ENCODE peak calls at places on chromosome 14, in nine cellular contexts. P, Q, H, T, S, M, V, A and D are unnamed samples.
A peak's percentile ranks its signal among the peaks of the same experiment; 100 is the strongest.

GRCh38 chr14:75267141-75267601 is 11.5 kb upstream of the FOS start:
- DNase-seq in P (no peak), Q (no peak), H (no peak), T (no peak), S (peak; percentile 82), M (no peak), V (no peak), A (peak; percentile 29), D (no peak)

GRCh38 chr14:91138511-91139359 is 24.9 kb downstream of the DGLUCY start:
- DNase-seq in P (peak; percentile 16), Q (peak; percentile 41), H (peak; percentile 50), T (no peak), S (peak; percentile 30), M (no peak), V (no peak), A (peak; percentile 78), D (no peak)

GRCh38 chr14:55691659-55692058 is 111.7 kb downstream of the KTN1 start:
- DNase-seq in P (no peak), Q (no peak), H (no peak), T (no peak), S (no peak), M (no peak), V (no peak), A (no peak), D (no peak)

GRCh38 chr14:104099096-104100041 is 13.9 kb downstream of the ASPG start:
- DNase-seq in P (no peak), Q (no peak), H (no peak), T (peak; percentile 5), S (no peak), M (no peak), V (peak; percentile 63), A (no peak), D (no peak)

GRCh38 chr14:52355016-52355430 is 40.9 kb downstream of the PTGER2 start:
- DNase-seq in P (peak; percentile 60), Q (no peak), H (no peak), T (no peak), S (peak; percentile 95), M (no peak), V (no peak), A (no peak), D (no peak)

GRCh38 chr14:55746533-55746932 is 166.5 kb downstream of the KTN1 start:
- DNase-seq in P (no peak), Q (no peak), H (no peak), T (no peak), S (peak; percentile 37), M (no peak), V (no peak), A (no peak), D (no peak)

GRCh38 chr14:61297581-61297980 is 16.4 kb upstream of the TMEM30B start:
- DNase-seq in P (no peak), Q (no peak), H (no peak), T (no peak), S (no peak), M (no peak), V (no peak), A (no peak), D (no peak)

GRCh38 chr14:98633380-98633779 is 638.6 kb downstream of the BCL11B start:
- DNase-seq in P (no peak), Q (no peak), H (peak; percentile 30), T (no peak), S (no peak), M (no peak), V (no peak), A (peak; percentile 8), D (no peak)

GRCh38 chr14:76152333-76152681 is 585 bp downstream of the GPATCH2L start:
- DNase-seq in P (peak; percentile 88), Q (peak; percentile 85), H (peak; percentile 48), T (peak; percentile 75), S (peak; percentile 84), M (no peak), V (peak; percentile 88), A (peak; percentile 69), D (peak; percentile 87)

GRCh38 chr14:58298880-58299664 is 717 bp downstream of the ARID4A start:
- DNase-seq in P (peak; percentile 13), Q (peak; percentile 33), H (peak; percentile 51), T (peak; percentile 31), S (no peak), M (no peak), V (peak; percentile 88), A (peak; percentile 23), D (peak; percentile 79)

GRCh38 chr14:58297412-58297761 is 968 bp upstream of the ARID4A start:
- DNase-seq in P (no peak), Q (peak; percentile 23), H (no peak), T (no peak), S (no peak), M (no peak), V (no peak), A (no peak), D (peak; percentile 77)

GRCh38 chr14:58298477-58298879 is at the start of gene ARID4A:
- DNase-seq in P (no peak), Q (no peak), H (peak; percentile 92), T (peak; percentile 83), S (no peak), M (no peak), V (peak; percentile 89), A (no peak), D (peak; percentile 96)

GRCh38 chr14:58296731-58297130 is 1.6 kb upstream of the ARID4A start:
- DNase-seq in P (no peak), Q (no peak), H (no peak), T (no peak), S (peak; percentile 22), M (no peak), V (no peak), A (no peak), D (no peak)

DNA sequence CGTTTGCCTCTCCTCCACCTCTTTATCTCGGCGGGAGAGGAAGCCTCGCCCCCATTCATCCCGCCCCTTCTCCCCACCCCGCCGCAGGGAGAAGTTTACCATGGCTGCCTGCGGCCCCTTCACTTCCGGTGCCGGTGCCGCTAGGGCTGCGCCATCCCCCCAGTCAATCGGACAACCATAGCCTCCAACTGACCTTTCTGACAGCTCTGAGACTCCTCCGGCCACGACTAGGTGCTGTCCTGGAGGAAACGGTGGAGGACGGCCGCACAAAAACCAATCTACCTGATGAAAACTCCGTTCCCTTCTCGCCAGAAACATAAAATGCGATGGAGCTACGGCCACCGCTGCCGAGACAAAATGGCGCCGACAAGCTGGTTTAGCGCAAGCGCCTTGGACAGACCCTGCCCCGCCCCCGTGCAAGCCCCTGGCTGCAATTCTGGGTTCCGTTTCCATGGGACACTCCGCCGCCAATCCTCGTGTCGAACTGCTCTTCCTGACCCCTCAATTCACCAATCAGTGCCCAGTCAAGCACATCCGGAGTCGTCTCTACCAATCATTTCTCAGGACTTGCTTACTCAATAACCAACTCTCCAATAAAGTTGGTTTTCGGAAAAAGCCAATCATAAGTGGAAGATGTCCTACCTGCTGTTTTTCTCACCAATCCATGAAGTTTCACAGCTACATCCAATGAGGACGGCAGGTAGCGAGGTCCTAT is 436 bp upstream of the ARID4A start:
- DNase-seq in P (peak; percentile 100), Q (peak; percentile 100), H (peak; percentile 98), T (peak; percentile 99), S (peak; percentile 100), M (peak; percentile 99), V (peak; percentile 97), A (peak; percentile 100), D (peak; percentile 99)
- TF ChIP-seq CTCF in P (no peak), Q (no peak), H (no peak), T (peak; percentile 4), S (no peak), M (no peak), V (no peak), A (no peak), D (no peak)

DNA sequence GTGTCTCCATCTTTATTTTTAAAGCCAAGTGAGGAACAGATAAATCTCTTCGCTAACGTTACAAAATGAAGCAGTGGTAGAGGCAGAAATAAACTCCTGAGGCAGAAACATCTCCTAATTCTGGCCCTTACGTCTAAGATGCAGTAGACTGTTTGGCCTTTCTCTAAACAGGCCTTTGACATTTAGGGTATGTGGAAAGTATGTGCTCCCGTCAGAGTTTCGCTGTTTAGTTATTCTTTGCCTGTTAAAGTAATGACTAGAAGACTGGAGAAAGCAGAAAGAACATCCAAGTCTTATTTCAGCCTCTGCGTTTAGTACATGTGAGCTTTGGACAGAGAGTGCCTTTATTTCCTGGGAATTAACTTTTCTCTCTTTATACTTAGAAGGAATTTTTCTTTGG is 216.6 kb downstream of the RAD51B start:
- DNase-seq in P (no peak), Q (no peak), H (no peak), T (no peak), S (no peak), M (no peak), V (no peak), A (no peak), D (no peak)
- H3K27ac ChIP-seq in P (no peak overlapping the region), Q (no peak overlapping the region), H (no peak overlapping the region), T (no peak overlapping the region), S (no peak overlapping the region), M (no peak overlapping the region), V (no peak overlapping the region), A (no peak overlapping the region), D (peak overlapping the region; percentile 68)

DNA sequence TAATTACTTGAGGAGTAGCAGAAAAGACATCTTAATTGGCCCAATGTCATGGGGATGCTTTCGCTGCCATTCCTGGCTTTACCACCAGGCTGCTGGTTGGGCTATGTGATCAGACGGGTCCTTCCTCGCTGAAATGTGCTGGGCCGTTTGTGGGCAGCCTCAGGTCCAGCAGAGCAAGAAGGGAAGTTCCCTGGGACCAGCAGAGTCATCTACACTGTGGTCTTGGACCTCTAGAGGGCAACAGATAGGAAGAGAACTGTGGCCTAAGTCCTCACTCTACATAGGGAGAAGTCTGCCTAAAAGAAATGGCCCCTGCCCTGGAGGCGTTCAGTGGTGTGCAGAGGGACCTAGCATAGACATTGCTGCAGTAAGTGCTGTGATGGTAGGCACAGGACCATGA is 10.9 kb downstream of the EVL start:
- DNase-seq in P (no peak), Q (peak; percentile 40), H (no peak), T (peak; percentile 32), S (peak; percentile 25), M (peak; percentile 17), V (no peak), A (peak; percentile 9), D (no peak)
- TF ChIP-seq CTCF in P (no peak), Q (peak; percentile 62), H (no peak), T (no peak), S (peak; percentile 31), M (peak; percentile 74), V (no peak), A (peak; percentile 39), D (no peak)

GRCh38 chr14:49480053-49480452 is 106.1 kb downstream of the RPS29 start:
- DNase-seq in P (no peak), Q (no peak), H (no peak), T (no peak), S (no peak), M (no peak), V (no peak), A (no peak), D (no peak)

GRCh38 chr14:49477576-49477975 is 108.6 kb downstream of the RPS29 start:
- DNase-seq in P (no peak), Q (no peak), H (no peak), T (no peak), S (no peak), M (no peak), V (no peak), A (peak; percentile 50), D (no peak)

GRCh38 chr14:49479432-49479831 is 106.7 kb downstream of the RPS29 start:
- DNase-seq in P (no peak), Q (no peak), H (peak; percentile 57), T (no peak), S (no peak), M (no peak), V (no peak), A (no peak), D (no peak)

GRCh38 chr14:49481099-49481498 is 105.1 kb downstream of the RPS29 start:
- DNase-seq in P (no peak), Q (no peak), H (no peak), T (no peak), S (no peak), M (no peak), V (no peak), A (no peak), D (no peak)

GRCh38 chr14:49478784-49479183 is 107.4 kb downstream of the RPS29 start:
- DNase-seq in P (no peak), Q (no peak), H (no peak), T (no peak), S (no peak), M (no peak), V (no peak), A (no peak), D (no peak)
- H3K27ac ChIP-seq in P (no peak overlapping the region), Q (no peak overlapping the region), H (no peak overlapping the region), T (no peak overlapping the region), S (no peak overlapping the region), M (no peak overlapping the region), V (no peak overlapping the region), A (no peak overlapping the region), D (no peak overlapping the region)